ENCODE peak calls at places on chromosomes 6 and 20, in nine cellular contexts. L, A, D, W, H, I, O, C and V are unnamed samples.

GRCh38 chr20:57838670-57839142 is 128.9 kb upstream of the PMEPA1 start:
- DNase-seq in L (no peak), I (no peak), A (no peak), O (peak; percentile 83), H (no peak), W (no peak), C (no peak), D (no peak), V (no peak)

GRCh38 chr6:7701212-7701834 is 24.6 kb upstream of the BMP6 start:
- DNase-seq in H (no peak), A (no peak), C (no peak), I (peak; percentile 42), W (no peak), O (no peak), L (no peak), D (no peak), V (no peak)

GRCh38 chr6:158142789-158143188 is 25.3 kb downstream of the SERAC1 start:
- DNase-seq in I (no peak), W (no peak), O (peak; percentile 49), A (no peak), L (no peak), D (no peak), C (no peak), H (peak; percentile 74), V (peak; percentile 68)

GRCh38 chr6:137157601-137158000 is 15.8 kb downstream of the IL22RA2 start:
- DNase-seq in C (no peak), I (no peak), D (no peak), A (no peak), L (no peak), W (no peak), O (no peak), H (no peak), V (no peak)

GRCh38 chr6:39731565-39731964 is 6.4 kb upstream of the KIF6 start:
- DNase-seq in A (no peak), H (no peak), W (no peak), C (no peak), D (no peak), O (no peak), I (peak; percentile 53), L (no peak), V (no peak)

GRCh38 chr6:25112207-25112874 is 166.8 kb upstream of the CARMIL1 start:
- DNase-seq in O (no peak), A (no peak), D (no peak), I (no peak), H (no peak), L (no peak), C (no peak), W (no peak), V (no peak)

GRCh38 chr20:1469925-1470571 is 3.4 kb upstream of the NSFL1C start:
- DNase-seq in W (peak; percentile 75), C (no peak), D (peak; percentile 24), O (peak; percentile 99), A (peak; percentile 20), I (peak; percentile 93), H (peak; percentile 99), L (no peak), V (peak; percentile 100)

GRCh38 chr6:9532621-9533557 is 882.0 kb downstream of the TFAP2A start:
- DNase-seq in W (no peak), D (no peak), L (no peak), H (no peak), C (no peak), O (no peak), A (no peak), I (no peak), V (peak; percentile 66)

GRCh38 chr20:14921546-14921945 is 584.1 kb upstream of the FLRT3 start:
- DNase-seq in A (no peak), C (no peak), I (no peak), H (no peak), D (no peak), W (no peak), L (no peak), O (no peak), V (peak; percentile 56)

GRCh38 chr6:56555438-56555872 is 87.2 kb downstream of the DST start:
- DNase-seq in I (no peak), W (no peak), D (no peak), C (no peak), A (no peak), L (no peak), H (no peak), O (peak; percentile 35), V (no peak)

GRCh38 chr20:36591854-36592641 is 13.5 kb upstream of the RAB5IF start:
- DNase-seq in A (no peak), C (peak; percentile 22), I (peak; percentile 72), D (no peak), W (peak; percentile 43), L (no peak), O (peak; percentile 50), H (no peak), V (peak; percentile 43)

GRCh38 chr20:62766716-62767115 is 29.6 kb upstream of the MRGBP start:
- DNase-seq in W (no peak), I (no peak), L (no peak), D (no peak), A (no peak), C (no peak), O (no peak), H (no peak), V (peak; percentile 13)